ENCODE peak calls at places on chromosome 4, in ten cellular contexts. W, C, P, N, E, O, V, L, S and A are unnamed samples. For H3K9me3, the result is how much of the 10 kb centered on the place peaks cover.

GRCh38 chr4:48667148-48667547 is 112.9 kb downstream of the FRYL start:
- DNase-seq in C (no peak), W (no peak), S (no peak), E (no peak), V (no peak), N (no peak), L (no peak), O (no peak), P (no peak), A (no peak)

GRCh38 chr4:87975466-87975865 is at the start of gene SPP1:
- DNase-seq in V (no peak), S (no peak), C (no peak), L (no peak), O (no peak), W (no peak), E (no peak), N (no peak), P (peak), A (no peak)

GRCh38 chr4:26819026-26819425 is 41.6 kb upstream of the STIM2 start:
- DNase-seq in N (no peak), E (no peak), P (peak), O (no peak), V (no peak), L (no peak), S (no peak), C (no peak), W (no peak), A (no peak)

GRCh38 chr4:93384211-93384610 is 444.3 kb upstream of the ATOH1 start:
- DNase-seq in V (no peak), L (no peak), E (no peak), N (no peak), P (no peak), O (no peak), S (no peak), C (no peak), W (no peak), A (no peak)

GRCh38 chr4:11769425-11769824 is 340.7 kb upstream of the HS3ST1 start:
- DNase-seq in W (no peak), N (no peak), L (no peak), V (no peak), O (no peak), C (peak), E (no peak), S (no peak), P (no peak), A (no peak)

GRCh38 chr4:3879681-3880594 is 113.8 kb downstream of the ADRA2C start:
- DNase-seq in C (no peak), O (peak), P (no peak), S (no peak), L (no peak), V (no peak), E (no peak), W (peak), N (no peak), A (no peak)

GRCh38 chr4:188130355-188130754 is 8.9 kb upstream of the TRIML1 start:
- DNase-seq in E (no peak), N (no peak), P (no peak), W (no peak), L (no peak), V (no peak), O (no peak), S (no peak), C (no peak), A (no peak)

GRCh38 chr4:95835672-95836071 is 4.2 kb upstream of the PDHA2 start:
- DNase-seq in O (no peak), N (no peak), W (no peak), P (peak), L (no peak), C (no peak), S (no peak), V (no peak), E (no peak), A (no peak)

GRCh38 chr4:24093446-24093845 is 203.6 kb upstream of the PPARGC1A start:
- DNase-seq in E (no peak), N (no peak), C (no peak), P (no peak), O (no peak), V (no peak), L (no peak), S (no peak), W (no peak), A (no peak)

GRCh38 chr4:75637176-75637575 is 6.8 kb upstream of the CDKL2 start:
- DNase-seq in S (no peak), E (no peak), N (no peak), C (no peak), V (no peak), W (no peak), P (no peak), L (no peak), O (no peak), A (no peak)

GRCh38 chr4:1508161-1509160 is 102.2 kb upstream of the NKX1-1 start:
- DNase-seq in L (no peak), C (no peak), W (no peak), E (no peak), V (no peak), O (no peak), S (no peak), N (no peak), P (no peak), A (peak)

GRCh38 chr4:113332701-113333100 is 283.2 kb downstream of the ANK2 start:
- DNase-seq in W (no peak), N (no peak), P (no peak), E (no peak), V (no peak), C (no peak), O (no peak), L (no peak), S (no peak), A (no peak)

GRCh38 chr4:57369446-57369845 is 259.3 kb upstream of the IGFBP7 start:
- DNase-seq in S (no peak), P (no peak), L (no peak), C (no peak), O (no peak), E (no peak), N (no peak), W (no peak), V (no peak), A (no peak)

GRCh38 chr4:61200195-61200990 is at the start of gene ADGRL3:
- DNase-seq in V (no peak), W (no peak), E (no peak), O (no peak), P (peak), L (no peak), N (peak), C (no peak), S (no peak), A (no peak)

GRCh38 chr4:38768968-38769394 is 13.8 kb downstream of the TLR10 start:
- DNase-seq in S (no peak), P (no peak), C (no peak), V (no peak), N (no peak), E (no peak), O (no peak), W (no peak), L (no peak), A (no peak)
- H3K9me3 ChIP-seq in S (under half), P (under half), C (under half), V (under half), N (under half), E (under half), O (under half), W (under half), L (under half), A (under half)

DNA sequence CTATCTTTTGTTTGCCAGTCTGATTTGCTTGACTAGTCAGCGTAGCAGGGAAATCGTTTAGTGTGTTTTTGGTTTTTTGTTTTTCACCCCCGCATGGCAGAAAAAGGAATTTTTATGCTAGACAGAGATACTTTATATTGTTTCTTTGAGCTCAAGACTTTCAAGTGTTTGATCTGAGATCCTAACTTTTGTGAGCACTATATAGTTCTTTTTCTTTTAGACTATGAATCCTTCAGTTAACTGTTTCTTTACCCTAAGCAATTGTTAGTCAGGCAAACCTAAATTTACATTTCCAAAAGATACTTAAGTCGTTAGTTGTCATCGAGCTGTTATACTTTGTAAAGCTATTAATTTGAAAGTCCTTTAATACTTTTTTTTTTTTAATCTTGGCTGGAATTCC is 73.3 kb downstream of the RAP1GDS1 start:
- DNase-seq in V (no peak), W (no peak), N (no peak), E (no peak), P (no peak), S (no peak), O (no peak), L (no peak), C (no peak), A (no peak)
- H3K9me3 ChIP-seq in V (under half), W (under half), N (under half), E (under half), P (under half), S (under half), O (under half), L (under half), C (under half), A (under half)

GRCh38 chr4:404006-404405 is 66.4 kb downstream of the ZNF141 start:
- DNase-seq in P (no peak), E (no peak), V (no peak), C (no peak), L (no peak), O (no peak), S (no peak), N (no peak), W (no peak), A (no peak)
- H3K9me3 ChIP-seq in P (under half), E (half or more), V (half or more), C (under half), L (under half), O (under half), S (under half), N (under half), W (half or more), A (under half)

DNA sequence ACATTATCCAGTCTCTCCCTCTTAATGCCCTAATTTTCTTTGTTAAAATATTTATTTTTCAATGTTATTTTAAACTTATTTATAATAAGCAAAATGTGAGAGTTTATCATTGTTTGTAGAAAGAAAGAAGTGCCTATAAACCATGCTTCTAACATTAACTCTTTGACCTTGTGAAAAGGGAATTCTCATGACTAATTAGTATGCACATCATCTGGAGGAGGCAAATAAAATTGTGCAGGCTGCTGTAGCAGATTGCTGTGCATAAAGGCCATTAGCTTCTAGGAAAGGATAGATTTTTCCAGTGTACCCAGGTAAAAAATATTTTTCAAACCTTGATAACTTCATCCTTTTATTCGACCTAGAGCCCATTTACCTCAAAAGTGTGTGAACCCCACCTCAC is 84.6 kb upstream of the GUCY1A1 start:
- DNase-seq in L (no peak), C (no peak), P (no peak), E (no peak), S (no peak), N (no peak), W (no peak), V (no peak), O (no peak), A (no peak)
- H3K9me3 ChIP-seq in L (under half), C (under half), P (under half), E (under half), S (under half), N (under half), W (under half), V (under half), O (under half), A (under half)

GRCh38 chr4:173666-174314 is 49.5 kb downstream of the ZNF718 start:
- DNase-seq in P (peak), V (no peak), W (no peak), C (no peak), N (no peak), O (no peak), L (no peak), E (no peak), S (no peak), A (no peak)
- H3K9me3 ChIP-seq in P (under half), V (half or more), W (half or more), C (under half), N (half or more), O (under half), L (half or more), E (under half), S (half or more), A (under half)

GRCh38 chr4:19735012-19735411 is 516.7 kb upstream of the SLIT2 start:
- DNase-seq in C (no peak), O (no peak), W (no peak), S (no peak), P (no peak), E (no peak), V (no peak), N (no peak), L (no peak), A (no peak)
- H3K9me3 ChIP-seq in C (under half), O (under half), W (under half), S (under half), P (under half), E (under half), V (under half), N (under half), L (under half), A (under half)

GRCh38 chr4:173626277-173626676 is 96.2 kb upstream of the HAND2 start:
- DNase-seq in C (no peak), S (no peak), E (no peak), V (no peak), L (no peak), P (no peak), N (no peak), W (no peak), O (no peak), A (no peak)
- H3K9me3 ChIP-seq in C (under half), S (under half), E (under half), V (under half), L (under half), P (under half), N (under half), W (under half), O (under half), A (under half)

DNA sequence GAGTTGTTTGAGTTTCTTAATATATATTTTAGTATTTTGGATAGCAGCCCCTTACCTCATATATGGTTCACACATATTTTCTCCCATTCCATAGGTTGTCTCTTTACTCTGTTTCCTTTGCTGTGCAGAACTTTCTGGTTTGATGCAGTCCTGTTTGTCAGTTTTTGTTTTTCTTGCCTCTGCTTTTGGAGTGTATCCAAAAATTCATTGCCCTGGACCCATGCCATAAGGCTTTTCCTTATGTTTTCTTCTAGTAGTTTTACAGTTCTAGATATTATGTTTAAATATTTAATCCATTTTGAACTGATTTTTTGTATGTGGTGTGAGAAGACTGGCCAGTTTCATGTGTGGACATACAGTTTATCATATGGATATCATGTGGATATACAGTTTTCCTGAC is 58.5 kb upstream of the NUDT6 start:
- DNase-seq in C (no peak), O (no peak), E (no peak), N (no peak), W (no peak), V (no peak), S (no peak), L (no peak), P (no peak), A (no peak)
- H3K9me3 ChIP-seq in C (under half), O (under half), E (under half), N (under half), W (under half), V (under half), S (under half), L (under half), P (under half), A (under half)

DNA sequence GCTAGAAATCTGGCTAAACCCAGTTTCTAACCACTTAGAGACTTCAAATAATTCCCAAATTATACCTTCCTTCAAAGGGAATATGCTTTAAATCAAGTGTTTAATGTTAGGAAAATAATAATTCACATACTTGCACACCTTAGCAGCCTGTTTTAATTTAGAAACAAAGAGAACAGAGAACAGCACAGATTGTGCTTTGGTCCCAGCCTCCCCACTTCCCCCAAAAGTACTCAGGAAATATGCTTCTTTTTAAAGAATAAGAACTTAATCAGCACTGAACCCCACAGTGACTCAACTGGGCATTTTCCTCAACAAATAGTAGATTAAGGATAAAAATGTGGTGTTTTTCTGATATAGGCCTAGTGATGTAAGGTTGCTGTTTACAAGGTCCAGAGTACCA is 295.8 kb downstream of the GBA3 start:
- DNase-seq in L (no peak), W (no peak), E (no peak), P (no peak), V (no peak), S (no peak), O (no peak), N (no peak), C (no peak), A (no peak)
- H3K9me3 ChIP-seq in L (under half), W (under half), E (under half), P (under half), V (under half), S (under half), O (under half), N (under half), C (under half), A (under half)

DNA sequence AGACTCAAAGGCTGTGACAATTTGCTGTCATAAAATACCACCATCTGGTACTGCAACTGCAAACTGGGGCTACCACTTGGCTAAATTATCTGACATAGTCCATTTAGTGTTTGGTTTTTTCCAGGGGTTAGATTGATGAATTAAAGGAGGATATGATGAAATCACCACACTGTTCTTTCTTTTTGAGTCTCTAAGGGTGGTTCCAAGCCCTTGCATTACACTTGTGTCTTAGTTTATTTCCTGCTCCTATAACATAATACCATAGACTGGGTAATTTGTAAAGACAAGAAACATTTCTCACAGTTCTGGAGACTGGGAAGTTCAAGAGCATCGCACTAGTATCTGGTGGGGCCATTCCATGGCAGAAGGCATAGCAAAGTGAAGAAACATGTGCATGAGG is 32.0 kb upstream of the CD38 start:
- DNase-seq in C (no peak), P (no peak), W (no peak), O (no peak), V (no peak), S (no peak), N (no peak), L (no peak), E (no peak), A (no peak)
- H3K9me3 ChIP-seq in C (under half), P (under half), W (under half), O (under half), V (under half), S (under half), N (under half), L (under half), E (under half), A (under half)